ENCODE peak calls at places on chromosomes 2 and 18, in four cellular contexts. H is prostate gland, O is Panc1, C is uterus. I is an unnamed sample.

GRCh38 chr18:27653247-27653646 is 468.1 kb upstream of the CHST9 start:
- DNase-seq in O (no peak), C (no peak), H (no peak), I (no peak)

GRCh38 chr2:141611143-141611571 is 519.7 kb downstream of the LRP1B start:
- DNase-seq in H (no peak), C (no peak), O (no peak), I (no peak)

GRCh38 chr2:159010340-159010739 is 41.9 kb downstream of the TANC1 start:
- DNase-seq in C (no peak), H (no peak), O (no peak), I (no peak)

GRCh38 chr2:192315543-192315942 is 120.8 kb upstream of the TMEFF2 start:
- DNase-seq in C (no peak), H (no peak), O (no peak), I (no peak)

GRCh38 chr18:62017618-62018017 is 124.8 kb upstream of the RNF152 start:
- DNase-seq in C (peak; percentile 22), H (no peak), O (no peak), I (no peak)

GRCh38 chr2:217256261-217256660 is 396.4 kb upstream of the TNP1 start:
- DNase-seq in C (no peak), H (no peak), O (no peak), I (no peak)

GRCh38 chr2:167929461-167929860 is 317.9 kb downstream of the STK39 start:
- DNase-seq in O (no peak), H (no peak), C (no peak), I (no peak)

GRCh38 chr18:25074925-25075693 is 276.9 kb downstream of the ZNF521 start:
- DNase-seq in C (no peak), O (no peak), H (no peak), I (no peak)

GRCh38 chr2:120543899-120544298 is 191.8 kb upstream of the GLI2 start:
- DNase-seq in C (peak; percentile 51), H (no peak), O (no peak), I (no peak)

GRCh38 chr2:10449838-10450691 is 1.9 kb upstream of the ODC1 start:
- DNase-seq in H (no peak), O (no peak), C (no peak), I (no peak)

GRCh38 chr2:226581661-226582060 is 218.0 kb downstream of the IRS1 start:
- DNase-seq in C (no peak), O (no peak), H (no peak), I (no peak)

DNA sequence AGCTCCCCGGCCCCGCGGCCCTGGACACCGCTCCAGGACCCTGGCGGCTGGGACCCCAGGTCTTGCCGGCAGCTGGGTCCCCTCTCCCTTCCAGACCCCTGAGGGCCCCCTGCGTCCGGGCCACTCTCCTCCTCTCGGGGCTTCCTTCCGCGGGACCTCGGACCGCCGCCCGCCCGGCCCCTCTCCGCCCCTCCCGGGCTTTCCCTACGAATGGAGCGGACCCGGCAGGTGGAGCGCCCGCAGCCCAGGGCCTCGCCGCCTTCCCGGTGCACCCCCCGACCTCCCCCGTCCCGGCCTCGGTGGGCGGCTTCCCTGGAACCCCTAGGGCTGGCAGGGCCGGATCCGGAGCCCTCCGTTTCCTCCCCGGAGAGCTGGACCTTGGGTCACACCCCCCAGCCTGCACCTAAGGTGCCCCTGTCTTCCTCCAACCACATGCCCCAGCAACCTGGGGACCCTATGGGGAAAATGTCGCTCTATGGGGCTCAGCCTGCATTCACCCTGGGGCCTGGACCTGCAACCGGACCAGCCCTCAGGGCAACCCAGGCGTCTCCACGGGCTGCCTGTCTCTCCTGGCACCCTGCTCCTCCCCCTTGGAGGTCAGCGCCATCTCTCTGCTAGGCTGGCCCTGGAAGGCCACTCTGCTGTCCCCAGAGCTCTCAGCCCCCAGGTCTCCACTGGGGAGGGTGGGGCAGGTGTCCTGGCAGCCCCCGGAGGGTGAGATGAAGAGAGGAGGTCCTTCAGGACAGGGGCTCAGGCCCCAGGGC is 730 bp downstream of the B3GNT7 start:
- DNase-seq in C (no peak), H (no peak), O (no peak), I (peak; percentile 78)
- H3K4me1 ChIP-seq in C (peaks cover 23% of the 10 kb centered on the region), H (peaks cover 3% of the 10 kb centered on the region), O (peaks cover 59% of the 10 kb centered on the region), I (peaks cover 8% of the 10 kb centered on the region)

GRCh38 chr18:58692420-58693185 is 21.3 kb downstream of the MALT1 start:
- DNase-seq in H (no peak), C (no peak), O (no peak), I (no peak)
- H3K4me1 ChIP-seq in H (peaks cover 5% of the 10 kb centered on the region), C (no peaks in the 10 kb centered on the region), O (no peaks in the 10 kb centered on the region), I (no peaks in the 10 kb centered on the region)

DNA sequence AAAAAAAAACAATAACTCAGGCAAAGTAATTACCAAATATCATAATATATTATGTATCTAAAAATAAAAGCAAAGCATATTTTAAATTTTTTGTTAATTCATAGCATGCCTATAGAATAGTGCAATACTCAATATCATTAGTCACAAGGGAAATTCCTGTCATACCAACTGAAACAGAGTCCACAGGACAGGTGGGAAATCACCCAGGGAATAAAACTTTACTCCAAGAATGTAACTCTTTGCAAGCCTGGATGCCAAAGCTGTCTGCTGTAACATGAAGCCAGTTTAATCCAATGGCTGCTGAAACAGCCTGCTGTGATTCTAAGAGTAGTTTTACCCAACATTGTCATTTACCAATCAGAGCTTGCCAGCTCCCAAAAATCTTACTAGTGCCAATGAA is 40.0 kb upstream of the SULT1C3 start:
- DNase-seq in H (no peak), O (no peak), C (no peak), I (no peak)
- H3K4me1 ChIP-seq in H (no peaks in the 10 kb centered on the region), O (no peaks in the 10 kb centered on the region), C (no peaks in the 10 kb centered on the region), I (no peaks in the 10 kb centered on the region)

GRCh38 chr2:19682493-19682892 is 219.3 kb downstream of the TTC32 start:
- DNase-seq in O (no peak), C (no peak), H (no peak), I (no peak)

GRCh38 chr2:19685713-19686112 is 216.1 kb downstream of the TTC32 start:
- DNase-seq in C (no peak), O (no peak), H (no peak), I (no peak)

GRCh38 chr2:19687260-19687659 is 214.5 kb downstream of the TTC32 start:
- DNase-seq in H (no peak), C (no peak), O (no peak), I (no peak)

GRCh38 chr2:19686439-19686838 is 215.3 kb downstream of the TTC32 start:
- DNase-seq in C (no peak), H (no peak), O (no peak), I (no peak)

DNA sequence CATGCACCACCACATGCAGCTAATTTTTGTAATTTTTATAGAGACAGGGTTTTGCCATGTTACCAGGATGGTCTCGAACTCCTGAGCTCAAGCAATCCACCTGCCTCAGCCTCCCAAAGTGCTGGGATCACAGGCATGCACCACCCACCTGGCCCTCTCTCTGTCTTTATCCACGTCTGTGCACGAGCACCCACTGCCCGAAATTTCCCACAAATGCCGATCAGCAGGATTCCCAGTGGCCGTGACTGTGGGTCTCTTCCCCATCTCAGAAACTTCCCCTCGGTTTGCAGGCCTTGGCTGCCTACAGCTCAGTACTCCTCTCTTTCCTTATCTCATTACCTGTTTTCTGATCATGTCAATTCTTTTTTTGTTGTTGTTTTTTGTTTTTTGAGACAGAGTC is 217.3 kb downstream of the TTC32 start:
- DNase-seq in C (no peak), H (no peak), O (no peak), I (no peak)
- H3K4me1 ChIP-seq in C (no peaks in the 10 kb centered on the region), H (no peaks in the 10 kb centered on the region), O (no peaks in the 10 kb centered on the region), I (no peaks in the 10 kb centered on the region)